ENCODE peak calls at places on chromosomes 1 and 21, in five cellular contexts. W, G, N, S and Y are unnamed samples.

GRCh38 chr1:179025975-179026812 is 500 bp downstream of the FAM20B start:
- DNase-seq in W (peak; percentile 30), S (peak; percentile 39), N (peak; percentile 93), G (peak; percentile 53), Y (peak; percentile 52)

GRCh38 chr1:192104852-192105251 is 53.4 kb upstream of the RGS18 start:
- DNase-seq in N (no peak), W (peak; percentile 77), G (no peak), S (no peak), Y (peak; percentile 65)

GRCh38 chr1:145906954-145907755 is 2.7 kb downstream of the ITGA10 start:
- DNase-seq in N (no peak), G (no peak), W (no peak), S (no peak), Y (no peak)

GRCh38 chr1:2455757-2456156 is 20.3 kb upstream of the PLCH2 start:
- DNase-seq in G (no peak), N (no peak), S (no peak), W (no peak), Y (peak; percentile 14)

GRCh38 chr1:47569681-47570470 is 132.0 kb downstream of the FOXD2 start:
- DNase-seq in N (no peak), G (peak; percentile 92), S (peak; percentile 79), W (peak; percentile 95), Y (peak; percentile 73)

GRCh38 chr1:236603896-236604217 is 459 bp downstream of the HEATR1 start:
- DNase-seq in N (peak; percentile 19), S (no peak), W (peak; percentile 47), G (no peak), Y (peak; percentile 58)

GRCh38 chr1:44170281-44170823 is 28.9 kb upstream of the KLF18 start:
- DNase-seq in G (no peak), S (no peak), N (no peak), W (peak; percentile 47), Y (peak; percentile 28)

GRCh38 chr21:31530918-31531705 is 128.4 kb upstream of the SOD1 start:
- DNase-seq in W (no peak), S (no peak), N (peak; percentile 77), G (no peak), Y (no peak)

GRCh38 chr1:22711071-22711470 is 432 bp downstream of the EPHB2 start:
- DNase-seq in G (no peak), S (no peak), W (no peak), N (peak; percentile 78), Y (no peak)

GRCh38 chr1:68010543-68010942 is 39.9 kb downstream of the DIRAS3 start:
- DNase-seq in W (no peak), S (no peak), G (no peak), N (no peak), Y (no peak)

GRCh38 chr1:55347786-55348185 is 132.6 kb upstream of the USP24 start:
- DNase-seq in N (no peak), W (no peak), S (no peak), G (no peak), Y (peak; percentile 22)

GRCh38 chr1:119331915-119332314 is 36.7 kb upstream of the HAO2 start:
- DNase-seq in W (no peak), N (no peak), G (no peak), S (no peak), Y (no peak)

GRCh38 chr1:235673981-235674380 is 24.4 kb upstream of the GNG4 start:
- DNase-seq in W (no peak), N (no peak), G (no peak), S (no peak), Y (no peak)

GRCh38 chr1:182688436-182688835 is 4.0 kb upstream of the RGS8 start:
- DNase-seq in N (no peak), W (no peak), S (no peak), G (no peak), Y (no peak)

GRCh38 chr1:64744492-64745180 is at the start of gene RAVER2:
- DNase-seq in W (peak; percentile 55), G (peak; percentile 71), S (peak; percentile 38), N (peak; percentile 93), Y (peak; percentile 62)

GRCh38 chr1:221310180-221310579 is 430.9 kb downstream of the HLX start:
- DNase-seq in S (no peak), W (no peak), N (no peak), G (no peak), Y (no peak)

GRCh38 chr21:46096596-46096981 is 1.3 kb upstream of the COL6A2 start:
- DNase-seq in G (no peak), N (no peak), S (no peak), W (no peak), Y (no peak)

GRCh38 chr1:155933591-155934096 is 569 bp downstream of the KHDC4 start:
- DNase-seq in N (peak; percentile 42), G (no peak), S (no peak), W (no peak), Y (no peak)

GRCh38 chr1:159925713-159926066 is 383 bp upstream of the TAGLN2 start:
- DNase-seq in G (peak; percentile 90), S (no peak), N (peak; percentile 60), W (no peak), Y (no peak)
- H3K9ac ChIP-seq in G (peak overlapping the region; percentile 99), S (peak overlapping the region; percentile 87), N (peak overlapping the region; percentile 100), W (peak overlapping the region; percentile 99), Y (peak overlapping the region; percentile 99)

DNA sequence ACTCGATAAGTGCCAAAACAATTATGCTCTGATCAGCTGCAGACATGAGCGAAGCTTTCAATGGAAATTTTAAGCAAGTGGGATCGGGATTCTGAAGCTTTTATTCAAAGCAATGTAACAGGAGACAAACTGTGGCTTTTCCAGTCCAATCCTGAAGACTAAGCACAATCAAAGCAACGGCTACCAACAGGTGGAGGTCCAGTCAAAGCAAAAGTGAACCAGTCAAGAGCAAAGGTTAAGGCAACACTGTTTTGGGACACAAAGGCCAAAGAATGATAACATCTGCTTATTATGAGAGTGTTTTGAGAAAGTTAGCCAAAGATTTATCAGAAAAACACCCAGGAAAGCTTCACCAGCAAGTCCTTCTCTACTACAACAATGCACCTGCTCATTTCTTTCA is 170.1 kb downstream of the SEC16B start:
- DNase-seq in W (no peak), G (no peak), N (no peak), S (no peak), Y (no peak)
- H3K9ac ChIP-seq in W (no peak overlapping the region), G (no peak overlapping the region), N (no peak overlapping the region), S (no peak overlapping the region), Y (no peak overlapping the region)

GRCh38 chr1:203114202-203114601 is 13.3 kb upstream of the ADORA1 start:
- DNase-seq in N (no peak), W (no peak), S (no peak), G (no peak), Y (no peak)

GRCh38 chr1:203117611-203118575 is 9.6 kb upstream of the ADORA1 start:
- DNase-seq in G (peak; percentile 43), N (peak; percentile 95), W (peak; percentile 20), S (peak; percentile 52), Y (peak; percentile 49)

GRCh38 chr1:203113308-203113707 is 14.2 kb upstream of the ADORA1 start:
- DNase-seq in W (no peak), S (no peak), G (no peak), N (no peak), Y (no peak)

GRCh38 chr1:203116048-203116810 is 11.3 kb upstream of the ADORA1 start:
- DNase-seq in S (no peak), N (peak; percentile 34), W (no peak), G (no peak), Y (no peak)

GRCh38 chr1:203112451-203112850 is 15.1 kb upstream of the ADORA1 start:
- DNase-seq in S (no peak), W (no peak), N (no peak), G (no peak), Y (no peak)
- H3K9ac ChIP-seq in S (no peak overlapping the region), W (no peak overlapping the region), N (no peak overlapping the region), G (no peak overlapping the region), Y (no peak overlapping the region)

GRCh38 chr1:13731897-13732296 is 31.9 kb downstream of the PRDM2 start:
- DNase-seq in N (no peak), W (no peak), S (no peak), G (no peak), Y (no peak)

GRCh38 chr1:13730301-13730700 is 30.3 kb downstream of the PRDM2 start:
- DNase-seq in G (no peak), S (no peak), N (no peak), W (no peak), Y (no peak)

GRCh38 chr1:13732971-13733667 is 33.1 kb downstream of the PRDM2 start:
- DNase-seq in G (no peak), S (no peak), W (no peak), N (no peak), Y (no peak)

GRCh38 chr1:13733705-13734104 is 33.7 kb downstream of the PRDM2 start:
- DNase-seq in N (no peak), W (no peak), G (no peak), S (no peak), Y (no peak)

GRCh38 chr1:13730751-13731482 is 30.9 kb downstream of the PRDM2 start:
- DNase-seq in G (no peak), W (peak; percentile 68), N (no peak), S (no peak), Y (peak; percentile 74)
- H3K9ac ChIP-seq in G (no peak overlapping the region), W (no peak overlapping the region), N (no peak overlapping the region), S (no peak overlapping the region), Y (no peak overlapping the region)